ENCODE peak calls at places on chromosomes 12 and 14, in six cellular contexts. A, B, V, I, C and F are unnamed samples.

GRCh38 chr12:52122904-52123303 is 43.4 kb downstream of the SMIM41 start:
- DNase-seq in I (no peak), B (no peak), C (no peak), V (no peak), A (no peak), F (no peak)

GRCh38 chr12:65822732-65823480 is 1.4 kb upstream of the HMGA2 start:
- DNase-seq in V (peak; percentile 81), B (peak; percentile 14), C (no peak), A (no peak), I (peak; percentile 83), F (peak; percentile 72)

GRCh38 chr12:76085159-76085868 is 829 bp upstream of the NAP1L1 start:
- DNase-seq in I (peak; percentile 72), A (no peak), B (peak; percentile 50), V (peak; percentile 66), C (no peak), F (no peak)

GRCh38 chr14:50635136-50635535 is 33.0 kb downstream of the SAV1 start:
- DNase-seq in I (peak; percentile 36), C (no peak), A (no peak), V (no peak), B (no peak), F (no peak)

GRCh38 chr12:51850081-51850932 is 1.8 kb upstream of the FIGNL2 start:
- DNase-seq in V (no peak), C (no peak), I (no peak), B (no peak), A (no peak), F (no peak)

GRCh38 chr12:49288922-49289555 is 5.9 kb upstream of the PRPH start:
- DNase-seq in A (no peak), I (no peak), V (no peak), C (no peak), B (no peak), F (no peak)

GRCh38 chr12:51392556-51393237 is 1.5 kb upstream of the GALNT6 start:
- DNase-seq in C (no peak), V (peak; percentile 24), B (peak; percentile 91), I (peak; percentile 46), A (no peak), F (peak; percentile 24)

GRCh38 chr14:58549358-58549757 is 88.4 kb upstream of the DACT1 start:
- DNase-seq in A (no peak), I (peak; percentile 46), B (no peak), V (no peak), C (no peak), F (no peak)

GRCh38 chr14:52551696-52552062 is 626 bp downstream of the TXNDC16 start:
- DNase-seq in A (no peak), C (no peak), B (peak; percentile 32), V (peak; percentile 41), I (peak; percentile 67), F (no peak)

GRCh38 chr14:75343914-75344313 is 65.3 kb downstream of the FOS start:
- DNase-seq in V (peak; percentile 82), B (no peak), I (peak; percentile 23), C (no peak), A (peak; percentile 51), F (no peak)

GRCh38 chr12:104632724-104633181 is 176.0 kb downstream of the CHST11 start:
- DNase-seq in V (peak; percentile 36), C (no peak), A (no peak), B (no peak), I (peak; percentile 73), F (no peak)

GRCh38 chr12:1552171-1552570 is 42.2 kb downstream of the FBXL14 start:
- DNase-seq in V (peak; percentile 31), C (no peak), A (no peak), I (no peak), B (no peak), F (no peak)

GRCh38 chr12:87234898-87235297 is 794.3 kb downstream of the C12orf50 start:
- DNase-seq in B (no peak), I (no peak), V (no peak), C (no peak), A (no peak), F (no peak)

GRCh38 chr14:75252254-75252837 is 26.3 kb upstream of the FOS start:
- DNase-seq in V (no peak), B (no peak), C (no peak), A (no peak), I (no peak), F (no peak)

GRCh38 chr12:130619378-130619970 is 96.6 kb downstream of the RIMBP2 start:
- DNase-seq in C (no peak), I (no peak), V (no peak), A (no peak), B (peak; percentile 3), F (no peak)

GRCh38 chr12:68198490-68199086 is 27.0 kb downstream of the IL26 start:
- DNase-seq in I (no peak), V (no peak), B (no peak), C (no peak), A (no peak), F (no peak)

GRCh38 chr14:55454264-55455151 is 14.1 kb upstream of the TBPL2 start:
- DNase-seq in C (no peak), A (no peak), I (peak; percentile 87), V (peak; percentile 70), B (peak; percentile 49), F (no peak)

GRCh38 chr14:86296173-86296572 is 766.2 kb downstream of the FLRT2 start:
- DNase-seq in I (peak; percentile 1), C (no peak), B (no peak), A (no peak), V (peak; percentile 0), F (no peak)

GRCh38 chr12:70444903-70445302 is 78.8 kb downstream of the KCNMB4 start:
- DNase-seq in V (peak; percentile 22), A (no peak), C (no peak), B (no peak), I (peak; percentile 28), F (no peak)

GRCh38 chr12:69154585-69155363 is 84.6 kb upstream of the CPSF6 start:
- DNase-seq in B (peak; percentile 86), V (peak; percentile 75), A (peak; percentile 22), I (peak; percentile 77), C (peak; percentile 45), F (peak; percentile 75)

GRCh38 chr14:50344116-50344775 is 32.1 kb downstream of the DMAC2L start:
- DNase-seq in C (no peak), I (no peak), A (no peak), V (peak; percentile 68), B (peak; percentile 77), F (no peak)

GRCh38 chr12:95574799-95575452 is 23.6 kb upstream of the USP44 start:
- DNase-seq in V (peak; percentile 58), A (no peak), I (peak; percentile 60), B (no peak), C (no peak), F (peak; percentile 7)

GRCh38 chr14:50830044-50830931 is 674 bp downstream of the NIN start:
- DNase-seq in V (peak; percentile 51), C (peak; percentile 50), A (peak; percentile 50), I (peak; percentile 54), B (peak; percentile 78), F (peak; percentile 67)

GRCh38 chr12:62933871-62934798 is 815 bp downstream of the PPM1H start:
- DNase-seq in I (no peak), C (no peak), V (peak; percentile 33), A (no peak), B (peak; percentile 36), F (peak; percentile 20)

GRCh38 chr14:99540196-99541032 is 59.2 kb downstream of the CCNK start:
- DNase-seq in V (no peak), B (no peak), C (no peak), I (no peak), A (no peak), F (no peak)

GRCh38 chr12:15011162-15011561 is 38.3 kb downstream of the PDE6H start:
- DNase-seq in A (no peak), I (no peak), B (peak; percentile 28), V (no peak), C (no peak), F (no peak)

GRCh38 chr12:1760566-1761382 is 59.6 kb upstream of the LRTM2 start:
- DNase-seq in A (no peak), V (peak; percentile 76), I (peak; percentile 60), B (no peak), C (no peak), F (no peak)

GRCh38 chr12:74945771-74946198 is 263.9 kb downstream of the KCNC2 start:
- DNase-seq in C (no peak), A (no peak), B (no peak), I (no peak), V (no peak), F (no peak)

GRCh38 chr12:83039413-83039812 is 352.7 kb downstream of the TMTC2 start:
- DNase-seq in A (no peak), V (no peak), C (no peak), B (no peak), I (no peak), F (no peak)

DNA sequence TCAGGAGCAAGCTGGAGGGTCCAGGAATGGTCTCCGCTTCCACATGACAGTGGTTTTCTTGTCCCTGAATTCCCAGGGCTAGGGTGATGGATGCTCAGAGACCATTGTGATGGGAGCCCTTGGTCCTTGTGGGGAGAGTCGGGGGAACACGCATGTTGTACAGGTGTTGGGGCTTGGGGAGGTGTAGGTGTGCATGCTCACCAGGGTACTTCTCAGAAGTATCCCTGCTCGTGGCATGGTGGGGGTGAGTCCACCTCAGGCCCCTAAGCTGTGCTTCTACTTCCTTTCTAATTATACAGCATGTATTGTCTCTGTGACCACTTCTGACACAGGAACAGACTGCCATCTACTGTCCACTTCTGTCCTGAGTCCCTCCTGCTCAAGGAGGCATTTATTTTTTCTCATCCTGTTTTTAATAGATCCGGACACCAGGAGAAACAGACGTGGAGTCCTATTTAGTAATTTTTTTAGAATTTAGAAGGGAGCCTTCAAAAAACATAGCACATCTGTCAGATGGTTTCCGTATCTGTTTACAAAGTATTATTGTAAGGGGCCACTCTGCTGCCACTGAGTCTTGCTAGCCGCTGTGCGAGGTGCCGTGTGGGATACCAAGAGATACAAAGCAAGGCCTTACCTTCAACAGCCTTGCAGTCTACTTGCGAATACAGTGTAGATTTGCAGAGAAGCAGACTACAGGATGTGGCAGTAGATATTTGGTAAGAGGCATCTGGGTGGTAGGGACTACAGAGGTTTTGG is 10.5 kb downstream of the NTF3 start:
- DNase-seq in B (peak; percentile 21), C (no peak), V (peak; percentile 68), I (peak; percentile 55), A (peak; percentile 37), F (no peak)
- TF ChIP-seq CTCF in B (peak; percentile 12), C (no peak), V (peak; percentile 45), I (peak; percentile 52), A (peak; percentile 82), F (peak; percentile 58)

GRCh38 chr12:5003025-5003666 is 40.5 kb upstream of the KCNA5 start:
- DNase-seq in B (peak; percentile 85), V (peak; percentile 58), C (peak; percentile 35), I (peak; percentile 71), A (peak; percentile 62), F (peak; percentile 76)
- TF ChIP-seq CTCF in B (peak; percentile 100), V (peak; percentile 96), C (no peak), I (peak; percentile 99), A (peak; percentile 92), F (peak; percentile 99)

DNA sequence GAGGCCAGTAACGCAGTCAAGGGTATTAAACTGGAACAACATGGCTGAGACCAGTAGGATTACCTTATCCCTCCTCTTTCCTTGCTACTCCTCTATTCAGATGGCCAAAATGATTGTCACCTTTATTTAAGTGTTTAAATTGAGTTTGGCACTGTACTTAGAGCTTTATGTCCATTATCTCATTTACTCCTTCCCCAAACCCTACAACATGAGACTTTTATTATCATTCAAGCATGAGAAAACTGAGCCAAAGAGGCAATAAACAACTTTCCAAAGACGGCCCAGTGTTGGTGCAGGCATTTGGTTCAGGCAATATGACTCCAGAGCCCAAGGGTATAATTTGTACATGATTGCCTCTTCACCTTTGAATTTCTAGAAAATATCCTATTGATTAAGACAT is 370.9 kb upstream of the KITLG start:
- DNase-seq in A (no peak), C (no peak), I (no peak), B (no peak), V (no peak), F (no peak)
- TF ChIP-seq CTCF in A (no peak), C (no peak), I (no peak), B (no peak), V (no peak), F (no peak)

GRCh38 chr12:46677749-46678148 is 148.0 kb downstream of the SLC38A4 start:
- DNase-seq in A (no peak), I (peak; percentile 76), C (no peak), B (no peak), V (peak; percentile 63), F (no peak)
- TF ChIP-seq CTCF in A (peak; percentile 46), I (peak; percentile 55), C (no peak), B (no peak), V (peak; percentile 8), F (no peak)